ENCODE peak calls at places on chromosomes 1 and 21, in nine cellular contexts. G, E, Y, L, N, F, U, V and C are unnamed samples.
A peak's percentile ranks its signal among the peaks of the same experiment; 100 is the strongest.

GRCh38 chr1:77282187-77282865 is 507 bp downstream of the AK5 start:
- DNase-seq in G (peak; percentile 15), F (no peak), Y (no peak), U (peak; percentile 29), N (no peak), V (peak; percentile 35), L (peak; percentile 35), E (no peak), C (no peak)

GRCh38 chr1:207923561-207923960 is 12.6 kb upstream of the CD34 start:
- DNase-seq in G (no peak), U (no peak), E (peak; percentile 42), V (no peak), F (no peak), N (no peak), L (peak; percentile 91), Y (no peak), C (no peak)

GRCh38 chr1:111204211-111204883 is 3.9 kb upstream of the DENND2D start:
- DNase-seq in G (peak; percentile 65), Y (peak; percentile 49), F (no peak), N (peak; percentile 37), U (peak; percentile 77), L (no peak), E (peak; percentile 25), V (no peak), C (peak; percentile 65)

GRCh38 chr1:202713110-202713509 is 2.9 kb upstream of the SYT2 start:
- DNase-seq in E (no peak), Y (no peak), L (peak; percentile 79), G (no peak), U (no peak), N (no peak), V (no peak), F (no peak), C (no peak)

GRCh38 chr1:1779691-1780597 is 1.7 kb upstream of the NADK start:
- DNase-seq in E (peak; percentile 33), Y (no peak), L (no peak), N (no peak), V (peak; percentile 34), U (peak; percentile 62), G (peak; percentile 51), F (peak; percentile 47), C (no peak)

GRCh38 chr1:1430114-1430982 is 5.1 kb upstream of the VWA1 start:
- DNase-seq in V (peak; percentile 50), F (peak; percentile 69), N (no peak), G (peak; percentile 75), Y (peak; percentile 96), U (no peak), E (peak; percentile 83), L (peak; percentile 91), C (peak; percentile 72)

GRCh38 chr1:209869242-209870149 is 41.7 kb downstream of the UTP25 start:
- DNase-seq in Y (no peak), E (no peak), L (no peak), G (no peak), V (no peak), N (no peak), U (no peak), F (no peak), C (no peak)

GRCh38 chr1:224065455-224065854 is 48.5 kb upstream of the FBXO28 start:
- DNase-seq in Y (no peak), F (no peak), G (no peak), N (no peak), E (no peak), U (no peak), L (no peak), V (peak; percentile 79), C (no peak)

DNA sequence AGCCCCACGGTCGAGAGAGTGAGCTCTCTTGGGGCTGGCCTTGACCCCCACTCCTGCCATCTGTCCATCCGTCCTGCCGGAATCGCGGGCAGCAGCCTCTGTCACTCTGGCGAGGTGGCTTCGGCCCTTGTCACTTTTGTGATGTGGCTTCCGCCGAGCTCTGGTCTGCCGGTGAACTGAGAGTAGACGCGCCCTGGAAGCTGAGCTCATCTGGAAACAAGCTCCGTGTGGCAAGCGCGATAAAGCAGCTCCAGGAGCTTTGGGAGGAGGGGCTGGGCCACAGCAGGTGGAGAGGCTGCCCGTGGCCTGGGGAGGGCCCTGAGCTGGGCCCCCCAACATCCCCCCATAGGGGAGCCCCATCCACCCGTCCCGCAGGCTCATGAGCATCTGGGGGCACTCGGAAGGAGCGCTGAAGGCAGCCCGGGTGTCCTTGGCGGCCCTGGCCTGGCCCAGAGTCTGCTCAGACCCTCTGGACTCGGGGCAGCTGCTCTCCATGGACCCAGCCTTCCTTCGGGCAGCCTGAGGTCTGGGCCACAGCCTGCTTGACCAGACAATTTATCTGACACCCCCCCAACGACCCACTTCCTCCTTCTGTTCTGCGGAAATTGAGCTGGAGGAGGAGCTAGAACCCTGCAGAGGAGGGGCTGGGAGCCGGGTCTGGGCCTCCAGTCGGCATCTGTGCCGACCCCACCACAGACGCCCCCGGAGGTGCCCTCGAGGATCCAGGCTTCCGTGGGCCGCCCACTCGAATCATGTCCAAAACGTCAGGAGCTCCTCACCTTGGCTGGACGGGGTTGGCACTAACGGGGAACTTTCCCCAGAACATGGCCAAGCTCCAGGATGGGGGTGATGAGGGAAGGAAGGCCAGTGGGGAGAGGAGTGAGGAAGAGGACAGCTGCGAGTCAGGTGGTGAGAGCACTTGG is 59.1 kb downstream of the SLC19A1 start:
- DNase-seq in V (no peak), L (no peak), N (no peak), E (no peak), U (no peak), F (no peak), Y (no peak), G (no peak), C (no peak)
- TF ChIP-seq POLR2A in V (no peak), L (no peak), N (no peak), E (no peak), U (no peak), F (no peak), Y (no peak), G (no peak), C (no peak)

GRCh38 chr1:99970713-99971255 is 988 bp downstream of the SLC35A3 start:
- DNase-seq in E (no peak), Y (no peak), V (no peak), G (no peak), F (no peak), U (no peak), N (no peak), L (no peak), C (no peak)

GRCh38 chr1:99969260-99969728 is 502 bp upstream of the SLC35A3 start:
- DNase-seq in V (no peak), F (no peak), N (no peak), U (no peak), Y (no peak), L (no peak), E (no peak), G (no peak), C (no peak)

GRCh38 chr1:99968214-99968613 is 1.6 kb upstream of the SLC35A3 start:
- DNase-seq in Y (no peak), U (no peak), N (no peak), V (no peak), F (no peak), E (no peak), L (no peak), G (no peak), C (no peak)

GRCh38 chr1:99965646-99966375 is 4.0 kb upstream of the SLC35A3 start:
- DNase-seq in E (no peak), N (no peak), U (no peak), F (no peak), Y (no peak), G (no peak), L (no peak), V (no peak), C (no peak)

DNA sequence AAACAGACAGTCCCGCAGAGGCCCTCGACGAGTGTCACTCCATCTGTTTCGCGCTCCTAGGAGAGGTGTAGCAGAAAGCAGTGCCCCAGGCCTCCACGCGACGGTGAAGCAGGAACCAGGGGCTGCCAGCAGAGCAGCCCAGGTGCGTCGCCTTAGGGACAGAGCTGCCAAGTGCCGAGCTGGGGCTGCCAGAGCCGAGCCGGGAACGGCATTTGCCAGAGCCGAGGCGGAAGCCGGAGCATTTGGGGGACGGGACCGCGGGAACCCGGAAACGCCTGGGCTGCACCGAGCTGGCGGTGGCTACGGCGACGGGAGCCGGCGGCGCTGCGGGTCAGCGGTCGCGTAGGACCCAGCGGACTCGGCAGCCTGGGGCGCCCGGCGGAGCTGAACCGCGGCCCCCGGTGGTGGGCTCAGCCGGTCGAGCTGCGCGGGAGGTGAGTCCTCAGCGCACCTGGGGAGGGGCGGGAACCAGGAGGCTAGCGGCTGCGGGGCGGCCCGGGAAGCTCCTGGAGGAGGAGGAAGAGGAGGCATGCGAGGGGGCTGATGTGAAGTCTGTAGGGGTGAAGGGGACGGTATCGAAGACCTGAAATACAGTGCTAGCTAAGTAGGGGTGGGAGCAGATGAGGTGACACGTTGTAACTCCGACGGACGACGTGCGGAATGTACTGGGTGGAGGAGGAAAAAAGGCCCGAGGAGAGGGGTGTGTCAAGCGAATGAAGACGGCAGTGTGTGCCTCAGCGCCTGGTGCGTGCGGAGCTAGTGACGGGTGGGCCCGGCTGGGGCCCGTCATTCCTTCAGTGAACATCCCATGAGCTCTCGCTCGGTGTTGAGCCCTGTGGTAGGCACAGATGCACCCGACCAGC is at the start of gene SLC35A3:
- DNase-seq in F (peak; percentile 37), L (peak; percentile 68), U (peak; percentile 83), N (no peak), E (peak; percentile 79), Y (peak; percentile 75), V (peak; percentile 61), G (peak; percentile 76), C (peak; percentile 83)
- TF ChIP-seq POLR2A in F (no peak), L (no peak), U (peak; percentile 89), N (no peak), E (peak; percentile 52), Y (no peak), V (peak; percentile 51), G (no peak), C (no peak)

GRCh38 chr1:36517019-36517387 is 34.3 kb upstream of the CSF3R start:
- DNase-seq in F (no peak), Y (no peak), L (no peak), G (no peak), N (no peak), U (no peak), V (no peak), E (no peak), C (no peak)

GRCh38 chr1:36515315-36516138 is 32.8 kb upstream of the CSF3R start:
- DNase-seq in V (no peak), F (no peak), N (no peak), Y (no peak), U (no peak), E (no peak), L (no peak), G (no peak), C (no peak)

GRCh38 chr1:36517415-36517814 is 34.7 kb upstream of the CSF3R start:
- DNase-seq in L (no peak), E (no peak), G (no peak), V (no peak), Y (no peak), N (no peak), F (no peak), U (no peak), C (no peak)

GRCh38 chr1:36514501-36514900 is 31.8 kb upstream of the CSF3R start:
- DNase-seq in L (no peak), Y (no peak), N (no peak), U (no peak), V (no peak), G (no peak), E (no peak), F (no peak), C (no peak)

DNA sequence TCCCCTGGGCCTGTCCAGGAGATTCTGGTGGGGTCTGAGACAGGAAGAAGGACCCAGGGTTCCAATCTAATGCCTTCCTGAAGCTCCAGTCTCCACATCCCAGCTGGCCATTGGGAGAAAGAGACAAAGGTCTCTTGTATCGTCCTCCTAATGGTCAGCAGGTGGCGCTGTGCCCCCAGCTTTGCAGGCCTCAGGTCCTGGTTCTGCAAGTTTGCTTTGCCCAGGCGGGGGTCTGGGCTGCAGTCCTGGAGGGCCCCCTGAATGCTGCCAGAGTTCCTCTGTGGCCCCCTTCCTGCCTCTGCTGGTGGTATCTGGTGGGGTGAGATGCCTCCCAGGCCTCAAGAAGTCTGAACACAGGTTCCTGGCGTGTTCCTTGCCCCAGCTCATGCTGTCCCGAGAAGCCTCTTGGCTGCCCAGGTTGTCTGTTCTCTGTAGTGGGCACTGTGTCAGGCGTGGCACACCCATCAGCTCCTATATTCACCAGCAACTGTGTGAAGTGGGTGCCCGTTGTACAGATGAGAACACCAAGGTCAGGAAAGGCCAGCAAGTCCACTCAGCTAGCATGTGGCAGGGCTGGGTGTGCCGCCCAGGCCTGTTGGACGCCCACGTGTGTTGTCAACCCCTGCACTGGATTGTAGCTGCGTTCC is 33.8 kb upstream of the CSF3R start:
- DNase-seq in F (no peak), G (peak; percentile 27), E (peak; percentile 22), L (peak; percentile 43), Y (no peak), N (no peak), U (peak; percentile 74), V (peak; percentile 43), C (peak; percentile 59)
- TF ChIP-seq POLR2A in F (no peak), G (no peak), E (no peak), L (no peak), Y (no peak), N (no peak), U (no peak), V (no peak), C (no peak)

GRCh38 chr21:39669976-39670671 is 57.4 kb downstream of the B3GALT5 start:
- DNase-seq in U (no peak), L (no peak), N (no peak), F (no peak), V (no peak), G (no peak), Y (no peak), E (no peak), C (no peak)
- TF ChIP-seq POLR2A in U (no peak), L (no peak), N (no peak), F (no peak), V (no peak), G (no peak), Y (no peak), E (no peak), C (no peak)